ENCODE peak calls at places on chromosomes 5 and 9, in four cellular contexts. S is EL; H is GM12891; P is CD8-positive, alpha-beta memory T cell. J is an unnamed sample.

GRCh38 chr9:132474253-132474652 is 64.2 kb downstream of the CFAP77 start:
- DNase-seq in H (no peak), P (no peak), S (peak), J (no peak)

GRCh38 chr9:86940774-86941173 is 6.5 kb downstream of the GAS1 start:
- DNase-seq in S (no peak), H (no peak), P (no peak), J (no peak)

GRCh38 chr5:75551471-75551870 is 39.8 kb downstream of the POLK start:
- DNase-seq in P (no peak), S (peak), H (no peak), J (no peak)

GRCh38 chr5:9431151-9431495 is 114.8 kb downstream of the SEMA5A start:
- DNase-seq in H (no peak), S (no peak), P (no peak), J (no peak)

GRCh38 chr9:3238241-3238640 is 287.6 kb downstream of the RFX3 start:
- DNase-seq in H (no peak), P (no peak), S (no peak), J (no peak)

GRCh38 chr9:116870566-116870965 is 183.5 kb downstream of the TRIM32 start:
- DNase-seq in H (no peak), S (no peak), P (no peak), J (no peak)

GRCh38 chr9:91066856-91067255 is 265.2 kb downstream of the SYK start:
- DNase-seq in S (no peak), P (no peak), H (no peak), J (no peak)

GRCh38 chr9:93908591-93909241 is 46.4 kb downstream of the BARX1 start:
- DNase-seq in H (no peak), P (no peak), S (no peak), J (no peak)

GRCh38 chr5:35458824-35459207 is 158.8 kb upstream of the SPEF2 start:
- DNase-seq in S (no peak), H (no peak), P (no peak), J (no peak)

GRCh38 chr9:34282096-34282495 is 47.0 kb downstream of the KIF24 start:
- DNase-seq in H (no peak), P (no peak), S (no peak), J (no peak)

GRCh38 chr9:130138791-130139190 is 33.4 kb upstream of the NCS1 start:
- DNase-seq in S (peak), P (no peak), H (no peak), J (no peak)

GRCh38 chr9:14441976-14442651 is 128.2 kb upstream of the NFIB start:
- DNase-seq in S (no peak), P (no peak), H (no peak), J (no peak)

GRCh38 chr9:91847576-91847975 is 102.5 kb downstream of the ROR2 start:
- DNase-seq in S (peak), P (no peak), H (no peak), J (no peak)

GRCh38 chr9:78595200-78595945 is 298.4 kb downstream of the PSAT1 start:
- DNase-seq in H (no peak), P (no peak), S (peak), J (no peak)

GRCh38 chr5:179874536-179875292 is 16.1 kb upstream of the MRNIP start:
- DNase-seq in H (no peak), P (no peak), S (no peak), J (no peak)

GRCh38 chr9:114446672-114447450 is 58.4 kb downstream of the WHRN start:
- DNase-seq in S (no peak), H (no peak), P (no peak), J (no peak)

GRCh38 chr9:97666907-97667686 is 30.0 kb downstream of the XPA start:
- DNase-seq in H (no peak), P (no peak), S (no peak), J (no peak)

GRCh38 chr9:120608421-120608820 is 28.5 kb upstream of the CDK5RAP2 start:
- DNase-seq in H (no peak), P (no peak), S (peak), J (no peak)

GRCh38 chr5:59793000-59793399 is 100.5 kb downstream of the PDE4D start:
- DNase-seq in P (no peak), H (no peak), S (peak), J (no peak)

GRCh38 chr9:132049323-132049882 is 30.3 kb downstream of the MED27 start:
- DNase-seq in P (no peak), S (no peak), H (no peak), J (no peak)

GRCh38 chr5:102858808-102859207 is 103.7 kb downstream of the PAM start:
- DNase-seq in P (no peak), S (peak), H (no peak), J (no peak)

GRCh38 chr9:132214027-132214622 is 52.3 kb downstream of the NTNG2 start:
- DNase-seq in H (no peak), P (no peak), S (peak), J (no peak)

GRCh38 chr5:141681695-141682641 is at the start of gene ARAP3:
- DNase-seq in S (peak), P (peak), H (no peak), J (peak)

GRCh38 chr5:154397652-154398406 is 48.0 kb upstream of the SAP30L start:
- DNase-seq in P (no peak), H (no peak), S (no peak), J (no peak)

GRCh38 chr9:27870404-27870803 is 297.1 kb upstream of the C9orf72 start:
- DNase-seq in S (no peak), P (no peak), H (no peak), J (no peak)

GRCh38 chr5:172919525-172920446 is 39.4 kb upstream of the RPL26L1 start:
- DNase-seq in S (peak), P (no peak), H (no peak), J (no peak)

GRCh38 chr5:147558826-147559225 is 49.0 kb upstream of the DPYSL3 start:
- DNase-seq in P (no peak), H (no peak), S (peak), J (no peak)

GRCh38 chr9:116555556-116556180 is 131.4 kb upstream of the TRIM32 start:
- DNase-seq in P (no peak), S (no peak), H (no peak), J (no peak)

GRCh38 chr5:137294604-137295003 is 204.5 kb downstream of the SPOCK1 start:
- DNase-seq in H (no peak), P (no peak), S (no peak), J (no peak)

GRCh38 chr5:108295588-108296368 is 86.1 kb downstream of the FBXL17 start:
- DNase-seq in H (no peak), S (peak), P (no peak), J (no peak)

GRCh38 chr9:124632077-124632621 is 125.0 kb upstream of the NR5A1 start:
- DNase-seq in S (peak), H (no peak), P (no peak), J (no peak)

GRCh38 chr5:116137544-116138378 is 52.9 kb downstream of the COMMD10 start:
- DNase-seq in P (no peak), S (peak), H (no peak), J (no peak)